ENCODE peak calls at places on chromosomes 11 and 22, in four cellular contexts. N, Q, D and K are unnamed samples.

GRCh38 chr11:102114032-102114431 is 3.8 kb downstream of the YAP1 start:
- DNase-seq in N (no peak), Q (peak), D (no peak), K (no peak)

GRCh38 chr11:70005107-70005818 is 72.9 kb upstream of the ANO1 start:
- DNase-seq in Q (no peak), D (no peak), N (no peak), K (no peak)

GRCh38 chr22:49670610-49671330 is 156.9 kb downstream of the BRD1 start:
- DNase-seq in D (no peak), N (no peak), Q (peak), K (no peak)

GRCh38 chr11:117814766-117815261 is 9.7 kb downstream of the FXYD2 start:
- DNase-seq in D (peak), Q (no peak), N (peak), K (no peak)

GRCh38 chr11:92670293-92670890 is 299.1 kb upstream of the MTNR1B start:
- DNase-seq in Q (no peak), D (no peak), N (no peak), K (no peak)

GRCh38 chr22:37999640-38000272 is 15.4 kb upstream of the SOX10 start:
- DNase-seq in N (no peak), D (no peak), Q (no peak), K (peak)

GRCh38 chr11:17927643-17928343 is 85.1 kb downstream of the SERGEF start:
- DNase-seq in Q (no peak), N (no peak), D (no peak), K (no peak)

GRCh38 chr22:19802001-19802880 is 41.7 kb downstream of the TBX1 start:
- DNase-seq in N (no peak), D (no peak), Q (no peak), K (no peak)

GRCh38 chr11:43774786-43775185 is 94.2 kb downstream of the HSD17B12 start:
- DNase-seq in D (no peak), Q (no peak), N (no peak), K (no peak)

GRCh38 chr11:37264783-37265182 is 666.7 kb upstream of the RAG2 start:
- DNase-seq in N (no peak), Q (no peak), D (no peak), K (no peak)

GRCh38 chr22:31259798-31260473 is 32.4 kb downstream of the PIK3IP1 start:
- DNase-seq in Q (no peak), N (no peak), D (no peak), K (no peak)

GRCh38 chr11:120205596-120206161 is 5.2 kb upstream of the OAF start:
- DNase-seq in N (no peak), Q (no peak), D (no peak), K (no peak)

GRCh38 chr22:46297151-46297819 is 615 bp downstream of the GTSE1 start:
- DNase-seq in N (peak), D (no peak), Q (no peak), K (peak)

GRCh38 chr22:36238348-36239149 is 778 bp downstream of the APOL2 start:
- DNase-seq in Q (no peak), D (no peak), N (no peak), K (no peak)

GRCh38 chr11:68810164-68810563 is 31.6 kb downstream of the CPT1A start:
- DNase-seq in D (no peak), Q (no peak), N (no peak), K (no peak)

GRCh38 chr11:11568651-11569229 is 53.1 kb downstream of the GALNT18 start:
- DNase-seq in Q (no peak), D (peak), N (no peak), K (no peak)

GRCh38 chr11:27524155-27524554 is 17.6 kb upstream of the LIN7C start:
- DNase-seq in D (no peak), Q (peak), N (peak), K (no peak)

GRCh38 chr11:130180896-130181294 is 21.3 kb downstream of the ST14 start:
- DNase-seq in N (no peak), Q (no peak), D (no peak), K (no peak)

GRCh38 chr11:86499723-86500129 is 125.0 kb downstream of the CCDC81 start:
- DNase-seq in D (no peak), N (peak), Q (no peak), K (no peak)

GRCh38 chr22:42841444-42841843 is 15.6 kb downstream of the ARFGAP3 start:
- DNase-seq in Q (no peak), N (no peak), D (no peak), K (no peak)

GRCh38 chr11:65864758-65865471 is 4.7 kb downstream of the MUS81 start:
- DNase-seq in D (no peak), N (no peak), Q (no peak), K (no peak)
- TF ChIP-seq SP1 in D (no peak), N (no peak), Q (no peak), K (no peak)

DNA sequence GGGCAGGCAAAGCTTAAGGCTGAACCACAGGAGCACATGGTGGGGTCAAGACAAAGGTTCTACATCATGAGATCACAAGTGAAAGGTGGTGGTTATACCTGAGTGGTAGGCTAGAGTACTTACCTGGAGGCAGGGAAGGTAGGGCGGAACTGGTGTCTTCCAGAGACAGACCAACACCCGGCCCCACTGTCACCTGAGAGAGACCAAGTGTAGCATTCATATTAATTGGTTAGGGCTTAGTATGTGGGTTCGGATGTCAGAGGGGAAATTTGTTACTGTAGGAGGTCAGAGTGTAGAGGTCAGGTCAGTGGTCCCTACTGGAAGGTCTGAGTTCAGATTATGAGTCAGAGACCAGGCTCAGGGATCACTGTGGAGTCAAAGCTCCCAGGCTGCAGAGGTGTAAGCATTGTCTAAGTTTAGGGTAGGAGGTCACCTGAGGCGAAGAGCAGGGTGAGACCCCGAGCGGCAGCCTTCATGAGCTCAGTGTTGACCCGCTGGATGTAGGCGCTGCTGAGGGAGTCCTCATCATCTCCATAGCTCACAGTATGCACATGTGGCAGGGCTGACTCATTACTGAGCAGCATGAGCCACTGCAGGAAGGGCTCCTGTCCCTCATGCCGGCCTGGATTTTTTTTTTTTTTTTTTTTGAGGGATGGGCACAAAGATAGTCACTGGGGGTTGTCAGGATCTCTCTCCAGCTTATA is 3.2 kb downstream of the TPP1 start:
- DNase-seq in D (no peak), Q (no peak), N (no peak), K (no peak)
- TF ChIP-seq SUZ12 in D (no peak), Q (no peak), N (no peak), K (no peak)

GRCh38 chr11:2205214-2205770 is 33.7 kb upstream of the TH start:
- DNase-seq in D (no peak), N (no peak), Q (peak), K (no peak)
- TF ChIP-seq SP1 in D (no peak), N (no peak), Q (no peak), K (no peak)

GRCh38 chr11:134597452-134597851 is 185.4 kb upstream of the B3GAT1 start:
- DNase-seq in D (no peak), Q (peak), N (no peak), K (no peak)

GRCh38 chr11:134592391-134592990 is 180.4 kb upstream of the B3GAT1 start:
- DNase-seq in Q (peak), N (peak), D (no peak), K (peak)

GRCh38 chr11:134596404-134596803 is 184.4 kb upstream of the B3GAT1 start:
- DNase-seq in Q (peak), N (no peak), D (no peak), K (no peak)

GRCh38 chr11:134599180-134599810 is 187.3 kb upstream of the B3GAT1 start:
- DNase-seq in Q (peak), D (no peak), N (no peak), K (no peak)

DNA sequence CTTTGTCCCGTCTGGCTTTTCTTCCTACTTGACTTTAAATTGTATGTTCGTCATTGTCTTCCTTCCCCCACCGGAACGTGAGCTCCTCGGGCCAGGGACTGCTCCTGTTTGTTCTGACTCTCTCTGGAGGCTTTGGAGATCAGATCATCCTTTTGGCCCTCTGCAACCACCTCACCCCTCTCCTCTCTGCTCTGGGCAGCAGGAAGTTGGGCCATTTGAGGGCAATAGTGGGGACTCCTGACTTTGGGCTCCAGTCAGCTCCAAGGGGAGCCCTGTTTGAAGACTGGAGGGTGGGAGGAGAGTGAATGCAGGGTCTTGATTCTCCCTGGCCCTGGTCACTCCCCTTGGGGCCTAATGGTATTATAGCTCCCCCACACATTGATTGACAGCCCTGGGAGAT is 186.3 kb upstream of the B3GAT1 start:
- DNase-seq in N (no peak), Q (peak), D (no peak), K (no peak)
- TF ChIP-seq SUZ12 in N (no peak), Q (no peak), D (no peak), K (no peak)

DNA sequence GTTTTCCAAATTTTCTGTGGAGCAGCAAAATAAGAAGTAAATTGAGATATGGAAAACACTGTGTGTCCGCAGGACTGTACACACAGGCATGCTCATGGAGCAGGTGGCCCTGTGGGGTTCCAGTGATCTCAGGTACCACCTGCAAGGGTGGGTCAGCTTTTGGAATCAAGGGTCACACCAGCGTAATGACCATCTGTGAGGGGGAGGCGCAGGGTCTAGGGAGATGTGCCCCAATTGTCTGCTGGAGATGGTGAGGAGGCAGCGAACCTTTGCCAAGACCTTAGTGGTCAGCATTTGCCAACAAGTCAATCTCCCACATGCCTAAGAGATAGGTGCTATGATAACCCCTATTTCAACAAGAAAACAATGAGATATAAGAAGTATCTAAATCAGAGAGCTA is 49.4 kb downstream of the SHANK2 start:
- DNase-seq in Q (no peak), N (no peak), D (no peak), K (no peak)
- TF ChIP-seq SP1 in Q (no peak), N (no peak), D (no peak), K (no peak)

GRCh38 chr11:133956650-133957633 is at the start of gene IGSF9B:
- DNase-seq in N (no peak), Q (peak), D (peak), K (peak)
- TF ChIP-seq SUZ12 in N (no peak), Q (peak), D (no peak), K (no peak)

GRCh38 chr11:78227906-78228305 is 39.2 kb downstream of the USP35 start:
- DNase-seq in N (no peak), Q (no peak), D (no peak), K (no peak)

GRCh38 chr11:78229106-78229505 is 40.4 kb downstream of the USP35 start:
- DNase-seq in D (no peak), N (no peak), Q (no peak), K (no peak)

GRCh38 chr11:78230161-78230877 is 41.6 kb downstream of the USP35 start:
- DNase-seq in Q (peak), D (no peak), N (no peak), K (no peak)

GRCh38 chr11:78226684-78227680 is 38.3 kb downstream of the USP35 start:
- DNase-seq in Q (no peak), D (peak), N (no peak), K (no peak)

GRCh38 chr11:78228467-78228866 is 39.7 kb downstream of the USP35 start:
- DNase-seq in N (peak), Q (no peak), D (peak), K (peak)
- TF ChIP-seq SP1 in N (no peak), Q (no peak), D (no peak), K (no peak)

GRCh38 chr11:368414-369335 is 624 bp upstream of the B4GALNT4 start:
- DNase-seq in Q (no peak), N (peak), D (no peak), K (no peak)
- TF ChIP-seq SUZ12 in Q (no peak), N (no peak), D (no peak), K (no peak)

GRCh38 chr22:24930678-24931077 is 15.8 kb downstream of the LHFPL7 start:
- DNase-seq in Q (no peak), D (no peak), N (no peak), K (no peak)
- TF ChIP-seq SP1 in Q (no peak), D (no peak), N (no peak), K (no peak)

DNA sequence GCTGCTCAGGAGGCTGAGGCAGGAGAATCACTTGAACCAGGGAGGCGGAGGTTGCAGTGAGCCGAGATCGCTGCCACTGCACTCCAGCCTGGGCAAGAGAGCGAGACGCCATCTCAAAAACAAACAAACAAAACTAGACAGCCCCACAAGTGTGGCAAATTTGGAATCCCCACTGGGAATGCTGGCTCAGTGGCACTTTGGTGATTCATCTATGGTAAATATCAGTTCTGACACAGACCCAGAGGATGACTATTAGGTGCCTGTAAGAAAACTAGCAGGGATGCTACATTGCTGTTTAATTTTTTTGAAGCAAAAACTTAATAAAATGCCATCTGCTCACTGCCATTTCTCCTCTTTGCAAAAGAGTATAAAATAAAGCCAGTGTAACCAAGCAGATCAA is 107.9 kb downstream of the NAT10 start:
- DNase-seq in Q (no peak), D (no peak), N (no peak), K (no peak)
- TF ChIP-seq SUZ12 in Q (no peak), D (no peak), N (no peak), K (no peak)